ENCODE peak calls at places on chromosomes 2 and 18, in nine cellular contexts. S, B, Q, P, I, C, R, V and G are unnamed samples. For H3K4me1, the result is how much of the 10 kb centered on the place peaks cover.

GRCh38 chr2:241061275-241061674 is 40.8 kb downstream of the MTERF4 start:
- DNase-seq in S (no peak), B (no peak), Q (no peak), P (no peak), I (peak), C (no peak), R (peak), V (no peak), G (no peak)

GRCh38 chr2:169178364-169178763 is 109.0 kb downstream of the DHRS9 start:
- DNase-seq in S (no peak), B (no peak), Q (no peak), P (no peak), I (no peak), C (no peak), R (no peak), V (no peak), G (no peak)

GRCh38 chr18:79139206-79139605 is 70.0 kb downstream of the ATP9B start:
- DNase-seq in S (no peak), B (no peak), Q (no peak), P (no peak), I (no peak), C (no peak), R (peak), V (no peak), G (no peak)

GRCh38 chr2:179020156-179020750 is 29.7 kb downstream of the CCDC141 start:
- DNase-seq in S (no peak), B (peak), Q (peak), P (peak), I (peak), C (peak), R (no peak), V (no peak), G (no peak)

GRCh38 chr2:142868281-142868762 is 9.1 kb upstream of the KYNU start:
- DNase-seq in S (peak), B (no peak), Q (no peak), P (peak), I (peak), C (no peak), R (no peak), V (no peak), G (peak)

GRCh38 chr18:76859474-76860339 is 37.4 kb downstream of the ZNF236 start:
- DNase-seq in S (no peak), B (peak), Q (no peak), P (no peak), I (no peak), C (no peak), R (no peak), V (no peak), G (no peak)

GRCh38 chr2:158818511-158818910 is 23.4 kb downstream of the DAPL1 start:
- DNase-seq in S (no peak), B (no peak), Q (no peak), P (no peak), I (no peak), C (no peak), R (no peak), V (peak), G (no peak)

GRCh38 chr18:21452808-21453511 is 147.5 kb downstream of the ESCO1 start:
- DNase-seq in S (no peak), B (no peak), Q (no peak), P (no peak), I (no peak), C (no peak), R (no peak), V (no peak), G (no peak)

GRCh38 chr18:47594063-47594462 is 336.4 kb downstream of the SMAD2 start:
- DNase-seq in S (no peak), B (no peak), Q (no peak), P (no peak), I (no peak), C (no peak), R (no peak), V (no peak), G (no peak)

GRCh38 chr2:197915548-197916265 is 111.3 kb downstream of the PLCL1 start:
- DNase-seq in S (no peak), B (no peak), Q (no peak), P (no peak), I (peak), C (no peak), R (peak), V (peak), G (no peak)

GRCh38 chr2:186544255-186544675 is 45.6 kb upstream of the ITGAV start:
- DNase-seq in S (no peak), B (no peak), Q (no peak), P (no peak), I (peak), C (peak), R (peak), V (peak), G (no peak)

GRCh38 chr2:7011376-7012083 is 94.3 kb downstream of the RNF144A start:
- DNase-seq in S (no peak), B (no peak), Q (no peak), P (no peak), I (peak), C (no peak), R (no peak), V (peak), G (no peak)

GRCh38 chr2:65231121-65231520 is 3.5 kb downstream of the ACTR2 start:
- DNase-seq in S (no peak), B (no peak), Q (no peak), P (no peak), I (peak), C (no peak), R (peak), V (peak), G (no peak)

GRCh38 chr2:218722876-218723477 is 12.3 kb downstream of the TTLL4 start:
- DNase-seq in S (no peak), B (no peak), Q (no peak), P (no peak), I (no peak), C (no peak), R (no peak), V (no peak), G (no peak)

GRCh38 chr2:218720048-218721041 is 9.7 kb downstream of the TTLL4 start:
- DNase-seq in S (no peak), B (no peak), Q (no peak), P (no peak), I (no peak), C (no peak), R (no peak), V (no peak), G (no peak)

GRCh38 chr2:218721488-218721887 is 10.9 kb downstream of the TTLL4 start:
- DNase-seq in S (no peak), B (no peak), Q (no peak), P (no peak), I (no peak), C (no peak), R (no peak), V (no peak), G (no peak)

GRCh38 chr2:218722419-218722818 is 11.8 kb downstream of the TTLL4 start:
- DNase-seq in S (no peak), B (no peak), Q (no peak), P (no peak), I (no peak), C (no peak), R (no peak), V (no peak), G (no peak)

GRCh38 chr2:218721934-218722333 is 11.3 kb downstream of the TTLL4 start:
- DNase-seq in S (no peak), B (no peak), Q (no peak), P (no peak), I (no peak), C (no peak), R (no peak), V (no peak), G (no peak)
- H3K4me1 ChIP-seq in S (under half), B (under half), Q (under half), P (under half), I (under half), C (under half), R (under half), V (under half), G (under half)

GRCh38 chr2:54591551-54591950 is 131.9 kb upstream of the EML6 start:
- DNase-seq in S (no peak), B (no peak), Q (no peak), P (no peak), I (no peak), C (no peak), R (no peak), V (no peak), G (no peak)

GRCh38 chr2:54588244-54588899 is 132.2 kb downstream of the SPTBN1 start:
- DNase-seq in S (no peak), B (no peak), Q (no peak), P (no peak), I (no peak), C (no peak), R (no peak), V (no peak), G (no peak)

GRCh38 chr2:54589038-54589339 is 132.9 kb downstream of the SPTBN1 start:
- DNase-seq in S (no peak), B (no peak), Q (no peak), P (no peak), I (no peak), C (no peak), R (no peak), V (no peak), G (no peak)

GRCh38 chr2:54590216-54590961 is 133.1 kb upstream of the EML6 start:
- DNase-seq in S (no peak), B (no peak), Q (no peak), P (no peak), I (no peak), C (no peak), R (no peak), V (no peak), G (no peak)

GRCh38 chr2:54589340-54590215 is 133.5 kb downstream of the SPTBN1 start:
- DNase-seq in S (no peak), B (no peak), Q (no peak), P (no peak), I (no peak), C (peak), R (peak), V (no peak), G (no peak)
- H3K27ac ChIP-seq in S (peak), B (peak), Q (no peak), P (peak), I (no peak), C (peak), R (no peak), V (peak), G (peak)

DNA sequence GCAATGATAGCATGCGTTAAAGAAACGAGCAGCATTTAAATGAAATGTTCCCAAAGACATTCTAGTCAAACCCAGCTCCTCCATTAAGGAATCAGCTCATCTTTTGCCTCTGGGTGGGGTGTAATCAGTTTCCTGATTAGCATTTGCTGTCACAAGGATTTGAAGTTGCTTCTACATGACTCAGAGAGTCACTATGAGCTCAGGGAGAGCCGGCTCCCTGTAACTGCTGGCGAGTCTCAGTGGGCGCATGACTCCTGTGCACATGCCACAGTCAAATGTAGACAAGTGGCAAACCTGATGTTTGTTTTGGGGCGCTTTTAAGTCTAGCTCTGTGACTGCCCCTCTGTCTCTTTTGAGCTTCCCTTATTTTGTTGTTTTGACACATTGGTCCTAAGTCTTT is 442.3 kb upstream of the CELF4 start:
- DNase-seq in S (no peak), B (no peak), Q (no peak), P (no peak), I (no peak), C (peak), R (no peak), V (no peak), G (no peak)
- H3K4me3 ChIP-seq in S (no peak), B (no peak), Q (no peak), P (no peak), I (no peak), C (no peak), R (no peak), V (no peak), G (no peak)

GRCh38 chr2:88892788-88893187 is 201.3 kb downstream of the RPIA start:
- DNase-seq in S (no peak), B (no peak), Q (no peak), P (no peak), I (no peak), C (no peak), R (no peak), V (no peak), G (no peak)

GRCh38 chr2:88896971-88897370 is 205.5 kb downstream of the RPIA start:
- DNase-seq in S (no peak), B (no peak), Q (no peak), P (no peak), I (no peak), C (no peak), R (no peak), V (no peak), G (no peak)

GRCh38 chr2:88897718-88898117 is 206.2 kb downstream of the RPIA start:
- DNase-seq in S (no peak), B (no peak), Q (no peak), P (no peak), I (no peak), C (no peak), R (no peak), V (no peak), G (no peak)

GRCh38 chr2:88892207-88892606 is 200.7 kb downstream of the RPIA start:
- DNase-seq in S (no peak), B (no peak), Q (no peak), P (no peak), I (no peak), C (no peak), R (no peak), V (no peak), G (no peak)
- H3K4me1 ChIP-seq in S (under half), B (under half), Q (under half), P (under half), I (under half), C (under half), R (under half), V (under half), G (under half)

GRCh38 chr2:239946570-239947311 is 78.4 kb downstream of the NDUFA10 start:
- DNase-seq in S (peak), B (no peak), Q (no peak), P (peak), I (no peak), C (no peak), R (no peak), V (no peak), G (peak)

GRCh38 chr2:239943571-239943970 is 81.6 kb downstream of the NDUFA10 start:
- DNase-seq in S (no peak), B (no peak), Q (no peak), P (peak), I (no peak), C (no peak), R (no peak), V (no peak), G (peak)

GRCh38 chr2:239945751-239946569 is 79.2 kb downstream of the NDUFA10 start:
- DNase-seq in S (peak), B (no peak), Q (no peak), P (peak), I (no peak), C (no peak), R (no peak), V (no peak), G (peak)

GRCh38 chr2:239943991-239944441 is 81.1 kb downstream of the NDUFA10 start:
- DNase-seq in S (peak), B (no peak), Q (no peak), P (peak), I (no peak), C (no peak), R (no peak), V (no peak), G (no peak)

GRCh38 chr2:239944706-239945551 is 80.2 kb downstream of the NDUFA10 start:
- DNase-seq in S (peak), B (peak), Q (peak), P (peak), I (no peak), C (no peak), R (peak), V (no peak), G (peak)
- H3K27ac ChIP-seq in S (no peak), B (no peak), Q (no peak), P (no peak), I (no peak), C (no peak), R (no peak), V (no peak), G (no peak)

GRCh38 chr2:109616184-109616583 is 2.0 kb downstream of the SOWAHC start:
- DNase-seq in S (no peak), B (no peak), Q (no peak), P (no peak), I (no peak), C (no peak), R (no peak), V (no peak), G (no peak)
- H3K4me3 ChIP-seq in S (peak), B (no peak), Q (no peak), P (peak), I (peak), C (peak), R (no peak), V (peak), G (peak)

GRCh38 chr2:230666885-230667712 is 45.5 kb upstream of the CAB39 start:
- DNase-seq in S (no peak), B (no peak), Q (no peak), P (no peak), I (peak), C (no peak), R (peak), V (peak), G (no peak)

GRCh38 chr2:230671117-230671516 is 41.5 kb upstream of the CAB39 start:
- DNase-seq in S (no peak), B (no peak), Q (no peak), P (no peak), I (peak), C (no peak), R (peak), V (peak), G (no peak)

GRCh38 chr2:230669386-230669935 is 43.2 kb upstream of the CAB39 start:
- DNase-seq in S (no peak), B (no peak), Q (no peak), P (no peak), I (no peak), C (no peak), R (no peak), V (no peak), G (no peak)

GRCh38 chr2:230668184-230668938 is 44.3 kb upstream of the CAB39 start:
- DNase-seq in S (peak), B (peak), Q (peak), P (no peak), I (no peak), C (no peak), R (peak), V (peak), G (no peak)

GRCh38 chr2:230668939-230669303 is 43.7 kb upstream of the CAB39 start:
- DNase-seq in S (no peak), B (no peak), Q (no peak), P (no peak), I (no peak), C (no peak), R (no peak), V (no peak), G (no peak)
- H3K4me1 ChIP-seq in S (under half), B (under half), Q (under half), P (under half), I (under half), C (under half), R (under half), V (under half), G (under half)

GRCh38 chr2:12291303-12291702 is 425.4 kb upstream of the TRIB2 start:
- DNase-seq in S (no peak), B (no peak), Q (no peak), P (no peak), I (no peak), C (no peak), R (no peak), V (no peak), G (no peak)

GRCh38 chr2:12288048-12288447 is 428.7 kb upstream of the TRIB2 start:
- DNase-seq in S (no peak), B (no peak), Q (no peak), P (no peak), I (no peak), C (no peak), R (no peak), V (no peak), G (no peak)

GRCh38 chr2:12286347-12286746 is 430.4 kb upstream of the TRIB2 start:
- DNase-seq in S (no peak), B (no peak), Q (no peak), P (no peak), I (no peak), C (no peak), R (no peak), V (no peak), G (no peak)

GRCh38 chr2:12287220-12287751 is 429.4 kb upstream of the TRIB2 start:
- DNase-seq in S (no peak), B (no peak), Q (no peak), P (no peak), I (peak), C (no peak), R (no peak), V (no peak), G (no peak)

DNA sequence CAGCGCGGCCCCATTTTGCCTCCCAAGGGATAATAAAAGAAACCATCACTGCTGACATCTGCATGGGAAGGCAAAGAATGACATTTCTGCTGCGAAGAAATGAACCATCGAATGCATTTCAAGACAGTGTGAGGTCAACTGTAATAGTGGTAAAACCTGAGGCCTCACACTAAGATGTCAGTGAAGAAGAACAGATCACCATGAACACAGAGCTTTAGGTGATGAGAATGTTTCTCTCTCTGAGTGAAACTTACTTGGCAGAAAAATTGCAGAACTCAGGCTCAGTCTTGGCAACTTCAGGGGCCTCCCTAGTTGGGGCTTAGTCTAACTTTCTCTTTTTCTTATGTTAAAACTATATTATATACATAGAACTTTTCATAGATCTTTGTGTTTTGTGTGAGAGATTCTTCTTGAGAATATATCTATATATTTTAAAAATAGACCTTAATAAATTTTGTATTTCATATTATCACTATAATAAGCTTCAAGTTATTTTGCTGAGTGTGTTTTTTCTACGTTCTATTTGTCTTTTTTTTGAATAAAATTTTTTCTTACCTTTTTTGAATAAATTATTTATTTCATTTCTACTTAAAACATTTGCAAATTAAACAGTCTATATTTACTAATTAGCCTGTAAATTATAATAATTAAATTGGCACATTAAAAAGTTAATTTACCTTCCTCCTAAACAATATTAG is 427.5 kb upstream of the TRIB2 start:
- DNase-seq in S (no peak), B (no peak), Q (peak), P (no peak), I (no peak), C (peak), R (no peak), V (no peak), G (no peak)
- H3K27ac ChIP-seq in S (no peak), B (no peak), Q (no peak), P (no peak), I (no peak), C (no peak), R (no peak), V (no peak), G (no peak)